ENCODE peak calls at places on chromosomes 1 and 21, in four cellular contexts. One of them, this sample, is unnamed.

GRCh38 chr1:109917429-109918076 is 6.9 kb downstream of the CSF1 start:
- DNase-seq in upper lobe of left lung: no peak
- DNase-seq in ovary: no peak
- DNase-seq in right lobe of liver: no peak
- DNase-seq in this sample: no peak

GRCh38 chr1:89945852-89946476 is 48.9 kb upstream of the ZNF326 start:
- DNase-seq in ovary: no peak
- DNase-seq in right lobe of liver: no peak
- DNase-seq in upper lobe of left lung: no peak
- DNase-seq in this sample: no peak

GRCh38 chr1:89737985-89738510 is 82.8 kb upstream of the LRRC8D start:
- DNase-seq in right lobe of liver: no peak
- DNase-seq in ovary: no peak
- DNase-seq in upper lobe of left lung: no peak
- DNase-seq in this sample: no peak

GRCh38 chr21:46668381-46668780 is 32.9 kb downstream of the PRMT2 start:
- DNase-seq in right lobe of liver: no peak
- DNase-seq in upper lobe of left lung: no peak
- DNase-seq in ovary: no peak
- DNase-seq in this sample: no peak

GRCh38 chr1:32464716-32465540 is at the start of gene ZBTB8B:
- DNase-seq in right lobe of liver: peak
- DNase-seq in ovary: peak
- DNase-seq in upper lobe of left lung: peak
- DNase-seq in this sample: no peak

GRCh38 chr1:61221642-61222041 is 139.3 kb downstream of the NFIA start:
- DNase-seq in upper lobe of left lung: no peak
- DNase-seq in ovary: no peak
- DNase-seq in right lobe of liver: no peak
- DNase-seq in this sample: no peak

GRCh38 chr1:208527197-208527596 is 283.0 kb upstream of the PLXNA2 start:
- DNase-seq in right lobe of liver: no peak
- DNase-seq in ovary: no peak
- DNase-seq in upper lobe of left lung: no peak
- DNase-seq in this sample: no peak

GRCh38 chr1:28374297-28374696 is 4.8 kb downstream of the PHACTR4 start:
- DNase-seq in ovary: no peak
- DNase-seq in upper lobe of left lung: no peak
- DNase-seq in right lobe of liver: no peak
- DNase-seq in this sample: no peak

GRCh38 chr1:53396563-53397268 is 62.5 kb upstream of the DMRTB1 start:
- DNase-seq in ovary: no peak
- DNase-seq in right lobe of liver: peak
- DNase-seq in upper lobe of left lung: no peak
- DNase-seq in this sample: peak

GRCh38 chr21:31957631-31958030 is 84.8 kb downstream of the HUNK start:
- DNase-seq in ovary: no peak
- DNase-seq in right lobe of liver: no peak
- DNase-seq in upper lobe of left lung: no peak
- DNase-seq in this sample: no peak

GRCh38 chr1:17574502-17574901 is 35.0 kb downstream of the ARHGEF10L start:
- DNase-seq in upper lobe of left lung: no peak
- DNase-seq in right lobe of liver: no peak
- DNase-seq in ovary: no peak
- DNase-seq in this sample: no peak

GRCh38 chr1:17570228-17570627 is 30.7 kb downstream of the ARHGEF10L start:
- DNase-seq in upper lobe of left lung: no peak
- DNase-seq in ovary: no peak
- DNase-seq in right lobe of liver: no peak
- DNase-seq in this sample: no peak

GRCh38 chr1:17573518-17574041 is 34.1 kb downstream of the ARHGEF10L start:
- DNase-seq in ovary: no peak
- DNase-seq in upper lobe of left lung: no peak
- DNase-seq in right lobe of liver: no peak
- DNase-seq in this sample: no peak

GRCh38 chr1:17569200-17570139 is 30.0 kb downstream of the ARHGEF10L start:
- DNase-seq in right lobe of liver: peak
- DNase-seq in ovary: peak
- DNase-seq in upper lobe of left lung: peak
- DNase-seq in this sample: peak

DNA sequence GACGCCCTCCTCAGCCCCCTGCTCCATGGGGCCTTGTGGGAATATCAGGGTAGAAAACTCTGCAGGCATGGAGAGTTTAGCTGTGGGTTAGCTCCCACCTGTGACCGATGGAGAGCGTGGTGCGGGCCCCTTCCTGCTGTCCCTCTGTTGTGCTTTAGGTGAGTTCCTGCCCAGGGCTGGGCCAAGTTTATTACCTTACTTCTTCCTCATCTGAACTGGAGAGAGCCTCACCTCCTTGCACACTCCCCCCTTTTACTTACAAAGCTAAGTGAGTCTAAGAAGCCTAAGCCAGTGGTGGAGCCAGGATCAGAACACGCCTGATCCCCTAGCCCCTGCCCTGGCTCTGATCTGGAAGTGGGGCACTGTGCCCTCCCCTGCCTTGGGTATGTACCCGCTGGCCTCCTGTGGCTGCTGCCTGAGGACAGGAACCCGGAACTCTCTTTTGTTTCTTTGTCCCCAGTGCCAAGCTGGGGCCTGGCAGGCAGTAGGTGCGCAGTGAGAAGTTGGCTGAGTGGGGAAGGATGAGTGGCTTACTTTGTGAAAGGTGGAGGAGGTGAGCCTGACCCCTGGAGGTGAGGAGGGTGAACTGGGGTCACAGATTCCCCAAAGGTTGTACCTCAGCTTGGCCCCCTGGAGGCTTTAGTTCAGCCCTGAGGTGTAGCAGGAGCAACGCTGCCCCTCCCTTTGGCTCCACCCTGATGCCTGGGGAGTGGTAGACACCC is 32.9 kb downstream of the ARHGEF10L start:
- DNase-seq in right lobe of liver: no peak
- DNase-seq in upper lobe of left lung: no peak
- DNase-seq in ovary: no peak
- DNase-seq in this sample: no peak
- TF ChIP-seq CTCF in right lobe of liver: no peak
- TF ChIP-seq CTCF in upper lobe of left lung: no peak
- TF ChIP-seq CTCF in ovary: no peak
- TF ChIP-seq CTCF in this sample: no peak

DNA sequence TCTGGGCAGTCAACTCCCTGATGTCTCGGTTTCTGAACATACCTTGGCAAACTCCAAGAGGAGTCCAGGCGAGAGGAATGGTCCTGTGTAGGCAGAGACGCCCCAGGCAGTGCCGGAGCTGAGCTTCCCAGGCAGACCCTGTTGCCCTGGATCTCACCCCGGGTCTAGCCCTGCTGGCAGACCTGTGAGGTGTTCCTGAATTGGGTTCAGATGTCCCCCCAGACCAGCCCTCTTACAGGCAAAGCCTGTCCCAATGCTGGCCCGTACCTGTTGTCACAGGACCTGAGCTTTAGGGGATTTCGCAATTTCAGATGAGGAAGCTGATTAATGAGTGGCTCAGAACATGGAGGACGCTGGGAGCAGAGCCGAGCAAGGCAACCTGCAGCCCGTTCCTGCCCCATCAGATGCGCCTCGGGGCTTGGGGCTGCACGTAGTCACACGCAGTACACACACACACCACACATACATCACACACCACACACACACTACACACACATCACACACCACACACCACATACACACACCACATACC is 38.5 kb upstream of the PDE9A start:
- DNase-seq in right lobe of liver: peak
- DNase-seq in ovary: no peak
- DNase-seq in upper lobe of left lung: no peak
- DNase-seq in this sample: peak
- H3K4me3 ChIP-seq in right lobe of liver: no peak
- H3K4me3 ChIP-seq in ovary: no peak
- H3K4me3 ChIP-seq in upper lobe of left lung: no peak
- H3K4me3 ChIP-seq in this sample: no peak

GRCh38 chr1:229514578-229515275 is 6.6 kb upstream of the NUP133 start:
- DNase-seq in ovary: peak
- DNase-seq in upper lobe of left lung: no peak
- DNase-seq in right lobe of liver: peak
- DNase-seq in this sample: peak
- TF ChIP-seq POLR2A in ovary: no peak
- TF ChIP-seq POLR2A in upper lobe of left lung: no peak
- TF ChIP-seq POLR2A in right lobe of liver: no peak
- TF ChIP-seq POLR2A in this sample: no peak

GRCh38 chr1:168230709-168231108 is 4.9 kb downstream of the SFT2D2 start:
- DNase-seq in upper lobe of left lung: no peak
- DNase-seq in ovary: no peak
- DNase-seq in right lobe of liver: peak
- DNase-seq in this sample: no peak

GRCh38 chr1:168235937-168236336 is 10.1 kb downstream of the SFT2D2 start:
- DNase-seq in right lobe of liver: peak
- DNase-seq in upper lobe of left lung: no peak
- DNase-seq in ovary: no peak
- DNase-seq in this sample: no peak

GRCh38 chr1:168235548-168235885 is 9.7 kb downstream of the SFT2D2 start:
- DNase-seq in right lobe of liver: no peak
- DNase-seq in upper lobe of left lung: no peak
- DNase-seq in ovary: no peak
- DNase-seq in this sample: no peak

GRCh38 chr1:168236836-168237611 is 11.2 kb downstream of the SFT2D2 start:
- DNase-seq in upper lobe of left lung: no peak
- DNase-seq in ovary: no peak
- DNase-seq in right lobe of liver: no peak
- DNase-seq in this sample: no peak

DNA sequence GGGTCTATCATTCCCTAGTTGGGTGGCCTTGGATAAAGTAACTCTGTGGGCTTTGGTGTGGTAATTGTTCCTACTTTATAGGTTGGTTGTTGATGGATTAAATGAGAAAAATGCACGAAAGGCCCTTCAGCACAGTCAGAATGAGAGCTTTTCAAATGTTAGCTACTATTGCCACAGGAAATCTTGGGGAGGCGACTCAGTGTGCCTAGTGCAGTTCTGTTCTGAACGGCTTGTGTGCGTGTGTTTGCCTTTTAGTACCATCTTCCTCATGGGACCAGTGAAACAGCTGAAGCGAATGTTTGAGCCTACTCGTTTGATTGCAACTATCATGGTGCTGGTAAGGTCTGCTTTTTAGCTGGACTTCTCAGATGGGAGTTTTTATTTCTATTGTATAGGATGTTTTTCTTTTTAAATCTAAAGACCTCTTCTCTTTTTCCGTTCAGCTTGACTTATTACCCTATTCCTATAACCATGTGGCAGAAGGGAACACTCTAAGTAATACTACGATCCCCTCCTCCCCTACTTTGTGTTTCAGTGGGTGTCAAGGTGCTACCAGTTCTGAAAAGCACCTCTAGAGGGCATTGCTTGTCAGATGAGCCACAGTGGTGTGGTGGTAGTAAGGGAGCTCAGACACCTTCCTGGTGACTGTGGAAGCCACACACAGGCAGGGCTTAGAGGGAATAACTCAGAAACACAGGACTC is 9.2 kb downstream of the SFT2D2 start:
- DNase-seq in ovary: no peak
- DNase-seq in upper lobe of left lung: no peak
- DNase-seq in right lobe of liver: no peak
- DNase-seq in this sample: no peak
- TF ChIP-seq CTCF in ovary: no peak
- TF ChIP-seq CTCF in upper lobe of left lung: peak
- TF ChIP-seq CTCF in right lobe of liver: peak
- TF ChIP-seq CTCF in this sample: no peak

This sample was measured in lower leg skin.